ENCODE peak calls at places on chromosome 12, in four cellular contexts. L, V, W and R are unnamed samples.

GRCh38 chr12:57276935-57277563 is 26.1 kb upstream of the STAC3 start:
- DNase-seq in V (no peak), W (no peak), L (peak), R (peak)

GRCh38 chr12:105223358-105223840 is 12.6 kb downstream of the APPL2 start:
- DNase-seq in V (no peak), W (no peak), L (no peak), R (peak)

GRCh38 chr12:57521475-57522018 is 1.1 kb upstream of the MBD6 start:
- DNase-seq in L (peak), W (no peak), V (no peak), R (peak)

GRCh38 chr12:132029503-132030300 is 80.0 kb downstream of the EP400 start:
- DNase-seq in W (no peak), L (no peak), V (no peak), R (no peak)

GRCh38 chr12:46500673-46501072 is 128.1 kb upstream of the SLC38A2 start:
- DNase-seq in V (no peak), L (no peak), W (no peak), R (no peak)

GRCh38 chr12:12736759-12737676 is 19.9 kb downstream of the CDKN1B start:
- DNase-seq in V (no peak), L (peak), W (no peak), R (peak)

GRCh38 chr12:3869860-3870259 is 3.3 kb downstream of the PARP11 start:
- DNase-seq in V (no peak), W (no peak), L (no peak), R (no peak)

GRCh38 chr12:65420941-65421340 is 142.5 kb downstream of the MSRB3 start:
- DNase-seq in V (no peak), W (no peak), L (no peak), R (no peak)

GRCh38 chr12:14554281-14555008 is 13.2 kb downstream of the PLBD1 start:
- DNase-seq in V (peak), W (no peak), L (no peak), R (no peak)

DNA sequence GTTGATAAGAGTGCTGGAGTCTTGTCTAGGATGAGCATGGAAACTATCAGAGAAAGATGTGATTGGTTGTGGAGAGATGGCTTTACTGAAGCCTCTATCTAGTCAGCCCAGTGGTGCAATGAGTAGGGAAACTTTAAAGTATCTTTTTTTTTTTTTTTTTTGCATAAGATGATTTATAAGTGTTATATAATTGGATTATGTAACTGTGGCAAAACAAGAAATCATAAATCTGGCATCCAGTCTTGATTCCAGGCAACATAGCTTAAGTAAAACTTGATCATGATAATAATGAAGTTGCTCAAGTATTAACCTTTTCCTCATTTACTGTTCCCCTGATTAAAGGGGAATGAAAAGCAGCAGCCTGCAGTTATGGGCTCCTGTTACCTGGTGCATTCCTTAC is 538.0 kb upstream of the ATP2B1 start:
- DNase-seq in V (no peak), W (no peak), L (no peak), R (no peak)
- TF ChIP-seq POLR2A in V (no peak), W (no peak), L (no peak), R (no peak)

DNA sequence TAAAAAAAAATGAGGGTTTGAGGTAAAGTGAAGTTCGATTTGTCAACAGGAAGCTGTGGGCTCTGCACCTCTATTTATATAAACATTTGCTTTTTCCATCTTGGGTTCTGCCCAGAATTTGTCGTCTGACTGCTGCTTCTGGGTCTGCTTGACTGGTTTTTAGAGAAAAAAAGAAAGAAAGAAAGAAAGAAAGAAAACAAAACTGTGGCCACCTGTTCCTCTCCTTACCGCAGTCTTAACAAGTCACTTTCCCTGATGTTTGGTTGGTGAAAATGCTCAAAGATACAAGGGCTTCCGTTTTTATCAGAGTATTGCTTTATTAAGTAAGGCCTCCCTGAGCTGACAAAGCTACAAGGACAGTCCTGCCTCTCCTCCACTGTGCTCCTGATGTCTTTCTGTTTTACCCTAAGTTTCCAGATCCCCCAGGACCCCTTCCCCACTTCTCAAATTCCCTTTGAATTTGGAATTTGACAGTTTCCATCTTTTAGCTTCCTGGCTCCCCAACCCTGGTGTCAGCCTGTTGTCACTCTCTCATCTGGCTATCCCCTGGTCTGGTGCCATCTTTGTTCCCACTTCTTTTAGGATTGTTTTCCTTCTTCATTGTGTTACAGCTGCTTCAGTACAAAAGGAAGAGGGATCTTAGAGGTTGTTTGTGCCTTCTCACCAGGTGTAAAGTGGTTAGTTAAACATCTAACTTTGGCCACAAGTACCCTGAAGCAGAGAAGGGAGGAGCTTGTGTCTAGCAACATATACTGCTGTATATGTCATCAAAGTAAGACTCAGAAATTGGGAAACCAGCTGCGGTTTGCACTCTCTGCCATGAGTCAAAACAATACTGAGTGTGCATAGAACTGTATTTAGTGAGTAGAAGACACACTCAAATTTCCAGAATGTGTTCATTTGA is 18.0 kb downstream of the MFAP5 start:
- DNase-seq in L (no peak), W (no peak), V (no peak), R (no peak)
- TF ChIP-seq POLR2A in L (no peak), W (peak), V (no peak), R (no peak)

GRCh38 chr12:121535150-121536057 is 45.4 kb downstream of the KDM2B start:
- DNase-seq in W (no peak), V (no peak), L (no peak), R (no peak)

GRCh38 chr12:121536058-121536928 is 44.5 kb downstream of the KDM2B start:
- DNase-seq in W (peak), L (peak), V (peak), R (peak)

GRCh38 chr12:121537814-121538698 is 42.8 kb downstream of the KDM2B start:
- DNase-seq in L (no peak), W (no peak), V (no peak), R (peak)

GRCh38 chr12:121538699-121539061 is 42.1 kb downstream of the KDM2B start:
- DNase-seq in V (no peak), W (no peak), L (peak), R (peak)

DNA sequence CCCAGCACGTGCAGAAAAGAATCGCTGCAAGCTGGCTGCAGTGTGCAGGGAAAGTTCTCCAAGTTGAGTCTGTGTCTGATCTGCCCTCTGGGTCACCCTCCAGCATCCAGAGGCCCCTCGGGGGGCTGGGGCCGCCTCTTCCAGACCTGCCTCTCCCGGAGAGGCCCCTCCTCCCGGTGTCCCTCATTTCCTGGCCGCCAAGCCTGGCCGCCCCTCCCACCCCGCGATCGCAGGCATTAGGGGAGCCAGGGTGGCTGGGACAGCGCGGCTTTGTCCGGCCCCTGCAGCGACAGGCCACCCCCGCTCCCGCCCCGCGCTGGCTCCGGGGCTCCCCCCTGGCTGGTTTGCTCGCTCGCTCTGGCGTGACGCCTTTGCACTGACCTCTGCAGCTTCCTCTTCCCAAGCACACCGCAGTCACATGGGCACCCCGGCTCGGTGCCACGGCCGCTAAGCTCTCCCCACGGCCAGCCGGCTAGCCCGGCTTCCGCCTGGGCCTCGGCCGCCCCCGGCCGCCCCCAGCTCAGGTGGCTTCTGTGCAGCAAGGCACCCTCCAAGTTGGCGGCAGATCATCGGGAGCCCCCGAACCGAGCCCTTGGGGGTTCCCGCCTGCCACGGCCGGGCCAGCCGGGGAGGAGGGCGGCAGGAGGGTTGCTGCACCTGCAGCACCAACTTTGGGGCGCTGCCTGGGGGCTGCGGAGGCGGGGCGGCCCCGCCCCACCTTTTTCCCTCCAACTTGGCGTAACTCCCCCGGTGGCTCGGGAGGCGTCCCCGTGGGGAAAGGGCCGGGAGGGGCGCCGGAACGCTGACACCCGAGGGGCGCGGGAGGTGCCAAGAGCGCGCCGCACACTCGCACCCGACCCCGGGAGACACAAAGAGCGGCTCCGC is 43.7 kb downstream of the KDM2B start:
- DNase-seq in W (peak), L (peak), V (peak), R (peak)
- TF ChIP-seq POLR2A in W (peak), L (no peak), V (peak), R (no peak)

GRCh38 chr12:64404470-64405446 is 566 bp downstream of the XPOT start:
- DNase-seq in V (peak), W (no peak), L (peak), R (peak)
- TF ChIP-seq POLR2A in V (peak), W (no peak), L (peak), R (peak)